ENCODE peak calls at places on chromosomes 6 and 20, in seven cellular contexts. Y is left ventricle myocardium inferior; U is NCI-H460; Z is stimulated activated CD4-positive, alpha-beta T cell treated with anti-CD3 and anti-CD28 coated beads, Interleukin-15, amount 100 ng/mL, for 24 hours; N is LoVo; I is T-helper 1 cell; J is NCI-H1694 treated with DMSO at 0.1 percent for 48 hours. O is an unnamed sample.

GRCh38 chr6:155273438-155273837 is 9.6 kb downstream of the CLDN20 start:
- DNase-seq in Y (no peak), U (no peak), Z (no peak), N (no peak), I (no peak), J (no peak), O (no peak)

GRCh38 chr20:35269055-35269781 is 8.7 kb downstream of the MMP24OS start:
- DNase-seq in Y (peak), U (peak), Z (peak), N (peak), I (no peak), J (no peak), O (no peak)

GRCh38 chr6:149060300-149060984 is 257.1 kb upstream of the TAB2 start:
- DNase-seq in Y (peak), U (peak), Z (peak), N (no peak), I (peak), J (no peak), O (no peak)

GRCh38 chr20:1674361-1674760 is 16.8 kb upstream of the SIRPG start:
- DNase-seq in Y (no peak), U (no peak), Z (peak), N (no peak), I (no peak), J (no peak), O (no peak)

GRCh38 chr6:150638765-150639164 is 39.1 kb downstream of the PLEKHG1 start:
- DNase-seq in Y (no peak), U (no peak), Z (no peak), N (no peak), I (no peak), J (no peak), O (no peak)

GRCh38 chr6:168013250-168013915 is 15.9 kb downstream of the KIF25 start:
- DNase-seq in Y (no peak), U (no peak), Z (no peak), N (no peak), I (no peak), J (no peak), O (no peak)

GRCh38 chr6:38719358-38719757 is 4.2 kb downstream of the DNAH8 start:
- DNase-seq in Y (no peak), U (no peak), Z (no peak), N (no peak), I (no peak), J (no peak), O (no peak)

GRCh38 chr20:19566226-19566960 is 191.7 kb upstream of the RIN2 start:
- DNase-seq in Y (no peak), U (no peak), Z (no peak), N (no peak), I (no peak), J (no peak), O (no peak)

GRCh38 chr6:524803-525202 is 132.1 kb downstream of the HUS1B start:
- DNase-seq in Y (no peak), U (no peak), Z (peak), N (no peak), I (no peak), J (no peak), O (no peak)

GRCh38 chr6:28988536-28989415 is 16.3 kb downstream of the ZNF311 start:
- DNase-seq in Y (peak), U (peak), Z (peak), N (no peak), I (peak), J (no peak), O (no peak)

GRCh38 chr20:44394520-44395182 is 39.2 kb downstream of the HNF4A start:
- DNase-seq in Y (no peak), U (no peak), Z (no peak), N (no peak), I (no peak), J (no peak), O (no peak)

GRCh38 chr6:31222496-31222895 is 49.4 kb downstream of the HLA-C start:
- DNase-seq in Y (no peak), U (no peak), Z (no peak), N (no peak), I (no peak), J (no peak), O (no peak)

GRCh38 chr6:163793584-163793983 is 379.1 kb downstream of the QKI start:
- DNase-seq in Y (no peak), U (no peak), Z (no peak), N (peak), I (no peak), J (no peak), O (no peak)

GRCh38 chr6:144912474-144912873 is 627.3 kb downstream of the UTRN start:
- DNase-seq in Y (no peak), U (no peak), Z (no peak), N (peak), I (no peak), J (no peak), O (no peak)

GRCh38 chr20:7346562-7346961 is 579.1 kb downstream of the BMP2 start:
- DNase-seq in Y (no peak), U (no peak), Z (no peak), N (no peak), I (no peak), J (no peak), O (no peak)

GRCh38 chr20:61744691-61745396 is 320.8 kb downstream of the TAF4 start:
- DNase-seq in Y (no peak), U (no peak), Z (no peak), N (no peak), I (no peak), J (no peak), O (no peak)

GRCh38 chr20:22354647-22355046 is 229.7 kb downstream of the FOXA2 start:
- DNase-seq in Y (no peak), U (no peak), Z (no peak), N (no peak), I (no peak), J (no peak), O (no peak)

GRCh38 chr6:118306640-118307238 is 241.4 kb upstream of the PLN start:
- DNase-seq in Y (no peak), U (no peak), Z (no peak), N (no peak), I (no peak), J (no peak), O (no peak)

GRCh38 chr6:42450314-42451145 is 1.2 kb downstream of the TRERF1 start:
- DNase-seq in Y (no peak), U (no peak), Z (peak), N (no peak), I (no peak), J (no peak), O (no peak)

GRCh38 chr20:51886891-51887608 is 84.7 kb upstream of the SALL4 start:
- DNase-seq in Y (no peak), U (no peak), Z (no peak), N (no peak), I (no peak), J (no peak), O (no peak)

GRCh38 chr6:13813621-13814175 is 659 bp downstream of the MCUR1 start:
- DNase-seq in Y (peak), U (peak), Z (no peak), N (peak), I (no peak), J (peak), O (peak)

GRCh38 chr20:59084041-59084841 is 41.7 kb upstream of the PRELID3B start:
- DNase-seq in Y (peak), U (no peak), Z (no peak), N (no peak), I (no peak), J (peak), O (no peak)

GRCh38 chr20:41989935-41990635 is 371.9 kb upstream of the CHD6 start:
- DNase-seq in Y (no peak), U (no peak), Z (no peak), N (no peak), I (no peak), J (no peak), O (no peak)

GRCh38 chr20:49381558-49382493 is 100.6 kb downstream of the KCNB1 start:
- DNase-seq in Y (peak), U (no peak), Z (no peak), N (peak), I (no peak), J (peak), O (peak)

GRCh38 chr6:89438248-89438647 is 5.3 kb downstream of the ANKRD6 start:
- DNase-seq in Y (no peak), U (no peak), Z (no peak), N (peak), I (no peak), J (no peak), O (no peak)

GRCh38 chr6:166424431-166424830 is 41.7 kb upstream of the MPC1 start:
- DNase-seq in Y (no peak), U (no peak), Z (no peak), N (no peak), I (no peak), J (no peak), O (no peak)